ENCODE peak calls at places on chromosome 14, in six cellular contexts. V is ovary, O is Calu3, D is heart left ventricle, E is lower leg skin, M is fibroblast of pulmonary artery. U is an unnamed sample.

GRCh38 chr14:58072288-58073071 is 79.5 kb downstream of the ARMH4 start:
- DNase-seq in V (peak), O (peak), D (no peak), E (no peak), M (peak), U (peak)

GRCh38 chr14:99604766-99605298 is 825 bp upstream of the CCDC85C start:
- DNase-seq in V (no peak), O (peak), D (no peak), E (no peak), M (peak), U (no peak)

GRCh38 chr14:38297681-38298080 is 41.8 kb upstream of the CLEC14A start:
- DNase-seq in V (no peak), O (no peak), D (no peak), E (no peak), M (peak), U (no peak)

GRCh38 chr14:92635031-92635430 is 113.4 kb downstream of the LGMN start:
- DNase-seq in V (no peak), O (peak), D (no peak), E (no peak), M (no peak), U (no peak)

GRCh38 chr14:34220921-34221320 is 241.1 kb downstream of the SPTSSA start:
- DNase-seq in V (no peak), O (no peak), D (no peak), E (no peak), M (no peak), U (no peak)

GRCh38 chr14:99687284-99688209 is 3.4 kb downstream of the CYP46A1 start:
- DNase-seq in V (peak), O (peak), D (no peak), E (peak), M (no peak), U (no peak)

GRCh38 chr14:93456356-93456755 is 25.6 kb downstream of the UNC79 start:
- DNase-seq in V (no peak), O (no peak), D (no peak), E (no peak), M (no peak), U (no peak)

GRCh38 chr14:105508069-105508468 is 17.0 kb downstream of the TEDC1 start:
- DNase-seq in V (no peak), O (no peak), D (peak), E (no peak), M (no peak), U (no peak)

GRCh38 chr14:96261772-96262485 is 5.9 kb downstream of the BDKRB1 start:
- DNase-seq in V (no peak), O (no peak), D (no peak), E (no peak), M (no peak), U (no peak)

GRCh38 chr14:55730602-55731001 is 150.6 kb downstream of the KTN1 start:
- DNase-seq in V (no peak), O (no peak), D (no peak), E (no peak), M (peak), U (no peak)

GRCh38 chr14:42683690-42684089 is 1077.0 kb downstream of the LRFN5 start:
- DNase-seq in V (no peak), O (no peak), D (no peak), E (no peak), M (peak), U (no peak)

GRCh38 chr14:79137836-79138235 is 967.7 kb downstream of the NRXN3 start:
- DNase-seq in V (no peak), O (no peak), D (no peak), E (no peak), M (no peak), U (no peak)

GRCh38 chr14:91227183-91227628 is 17.3 kb downstream of the GPR68 start:
- DNase-seq in V (no peak), O (no peak), D (no peak), E (no peak), M (no peak), U (no peak)

GRCh38 chr14:98946995-98947394 is 325.0 kb downstream of the BCL11B start:
- DNase-seq in V (peak), O (no peak), D (no peak), E (no peak), M (no peak), U (no peak)

GRCh38 chr14:60646202-60646886 is 2.9 kb downstream of the SIX1 start:
- DNase-seq in V (no peak), O (no peak), D (no peak), E (no peak), M (no peak), U (no peak)

GRCh38 chr14:52919971-52920370 is 30.9 kb downstream of the FERMT2 start:
- DNase-seq in V (no peak), O (no peak), D (no peak), E (no peak), M (peak), U (no peak)

GRCh38 chr14:99822800-99823455 is 29.7 kb downstream of the EML1 start:
- DNase-seq in V (no peak), O (no peak), D (no peak), E (no peak), M (no peak), U (no peak)

GRCh38 chr14:74793506-74794155 is 30.5 kb downstream of the YLPM1 start:
- DNase-seq in V (no peak), O (no peak), D (no peak), E (no peak), M (peak), U (no peak)

GRCh38 chr14:59116984-59117415 is 71.5 kb upstream of the DAAM1 start:
- DNase-seq in V (no peak), O (peak), D (no peak), E (no peak), M (no peak), U (no peak)

GRCh38 chr14:71380271-71380670 is 473.0 kb downstream of the PCNX1 start:
- DNase-seq in V (no peak), O (no peak), D (no peak), E (no peak), M (peak), U (no peak)

GRCh38 chr14:23005861-23006534 is 3.9 kb downstream of the C14orf93 start:
- DNase-seq in V (no peak), O (no peak), D (no peak), E (no peak), M (no peak), U (no peak)

GRCh38 chr14:65881642-65882041 is 469.1 kb downstream of the FUT8 start:
- DNase-seq in V (no peak), O (no peak), D (no peak), E (no peak), M (no peak), U (no peak)

GRCh38 chr14:78127233-78127632 is 42.9 kb upstream of the NRXN3 start:
- DNase-seq in V (no peak), O (no peak), D (no peak), E (no peak), M (no peak), U (no peak)

GRCh38 chr14:75417674-75418073 is 10.1 kb upstream of the JDP2 start:
- DNase-seq in V (no peak), O (no peak), D (no peak), E (no peak), M (peak), U (peak)

GRCh38 chr14:75482366-75482765 is 39.9 kb upstream of the BATF start:
- DNase-seq in V (no peak), O (no peak), D (no peak), E (no peak), M (no peak), U (no peak)

GRCh38 chr14:49895480-49895879 is 2.6 kb downstream of the ARF6 start:
- DNase-seq in V (no peak), O (no peak), D (no peak), E (no peak), M (no peak), U (no peak)

GRCh38 chr14:31204593-31205534 is 2.7 kb downstream of the HECTD1 start:
- DNase-seq in V (no peak), O (no peak), D (no peak), E (no peak), M (no peak), U (no peak)

GRCh38 chr14:74846168-74846567 is 29.8 kb downstream of the PROX2 start:
- DNase-seq in V (no peak), O (no peak), D (no peak), E (no peak), M (peak), U (peak)

GRCh38 chr14:92653162-92653651 is 95.2 kb downstream of the LGMN start:
- DNase-seq in V (no peak), O (no peak), D (no peak), E (no peak), M (no peak), U (no peak)

GRCh38 chr14:75886661-75887348 is 95.0 kb downstream of the TGFB3 start:
- DNase-seq in V (no peak), O (no peak), D (no peak), E (peak), M (peak), U (no peak)

GRCh38 chr14:105500036-105500725 is 9.1 kb downstream of the TEDC1 start:
- DNase-seq in V (no peak), O (no peak), D (no peak), E (no peak), M (no peak), U (no peak)

GRCh38 chr14:36660736-36661505 is 739 bp upstream of the PAX9 start:
- DNase-seq in V (no peak), O (no peak), D (no peak), E (no peak), M (no peak), U (no peak)

GRCh38 chr14:66758031-66758613 is 250.2 kb downstream of the GPHN start:
- DNase-seq in V (no peak), O (peak), D (no peak), E (no peak), M (no peak), U (no peak)

GRCh38 chr14:75542585-75543091 is 20.4 kb downstream of the BATF start:
- DNase-seq in V (no peak), O (peak), D (peak), E (peak), M (peak), U (peak)

GRCh38 chr14:31172084-31172483 is 35.5 kb downstream of the HECTD1 start:
- DNase-seq in V (no peak), O (no peak), D (no peak), E (no peak), M (no peak), U (no peak)

GRCh38 chr14:93103392-93104080 is 12.2 kb downstream of the ITPK1 start:
- DNase-seq in V (no peak), O (peak), D (no peak), E (no peak), M (no peak), U (no peak)

GRCh38 chr14:73238262-73238852 is 1.1 kb downstream of the PAPLN start:
- DNase-seq in V (no peak), O (peak), D (no peak), E (no peak), M (peak), U (no peak)
- TF ChIP-seq CTCF in V (no peak), O (no peak), D (no peak), E (no peak), M (no peak), U (no peak)

DNA sequence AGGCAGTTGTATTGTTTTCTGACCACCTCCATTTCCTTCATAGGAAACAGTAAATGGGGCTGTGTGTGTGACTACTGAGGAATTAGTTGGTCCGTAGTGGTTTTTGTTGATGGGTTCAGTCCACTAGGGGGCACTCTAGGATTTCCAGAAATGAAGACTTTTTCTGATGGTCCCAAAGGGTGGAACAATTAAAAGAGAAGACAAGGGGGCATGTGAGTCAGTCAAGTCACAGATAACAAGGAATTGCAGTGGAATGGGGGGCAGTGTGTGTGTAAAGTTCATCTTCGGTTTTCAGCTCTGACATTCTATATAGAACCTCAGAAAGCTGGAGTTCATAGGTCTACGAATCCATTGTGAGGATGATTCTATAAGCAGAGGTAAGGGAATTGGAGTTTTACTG is 186.6 kb upstream of the OR4E1 start:
- DNase-seq in V (no peak), O (peak), D (no peak), E (no peak), M (peak), U (no peak)
- TF ChIP-seq CTCF in V (no peak), O (peak), D (peak), E (no peak), M (peak), U (peak)

DNA sequence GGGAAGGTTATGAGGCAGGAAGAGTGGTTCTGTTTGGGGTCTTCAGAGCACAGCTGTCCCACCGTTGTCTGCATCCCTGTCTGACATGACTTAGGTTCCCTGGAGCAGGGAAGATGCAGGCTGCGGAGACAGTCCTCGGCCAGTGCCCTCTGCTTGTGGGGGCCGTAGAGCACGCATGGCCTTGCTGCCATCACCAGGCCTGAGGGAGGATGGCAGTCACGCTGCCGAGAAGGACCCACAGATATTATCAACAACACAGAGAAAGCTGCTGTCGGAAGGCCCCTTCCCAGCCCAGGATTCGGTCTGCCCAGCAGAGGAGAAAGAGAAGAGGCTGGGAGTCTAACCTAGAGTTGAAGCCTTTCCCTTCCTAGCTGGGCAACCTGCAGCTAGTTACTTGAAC is 35.0 kb downstream of the ERH start:
- DNase-seq in V (no peak), O (no peak), D (no peak), E (no peak), M (peak), U (peak)
- TF ChIP-seq CTCF in V (peak), O (no peak), D (peak), E (no peak), M (peak), U (peak)

GRCh38 chr14:103507751-103508150 is 14.9 kb downstream of the CKB start:
- DNase-seq in V (no peak), O (no peak), D (no peak), E (no peak), M (no peak), U (no peak)
- TF ChIP-seq CTCF in V (no peak), O (no peak), D (no peak), E (no peak), M (no peak), U (no peak)